ENCODE peak calls at places on chromosomes 1 and 21, in six cellular contexts. Z, N, I, R, P and D are unnamed samples.

GRCh38 chr1:45863117-45863670 is 59.8 kb downstream of the MAST2 start:
- DNase-seq in Z (no peak), I (no peak), P (no peak), R (no peak), N (no peak), D (peak; percentile 37)

GRCh38 chr21:42581676-42582371 is 68.2 kb downstream of the SLC37A1 start:
- DNase-seq in R (no peak), N (no peak), P (no peak), Z (no peak), I (no peak), D (no peak)

GRCh38 chr21:14223365-14223764 is 7.4 kb downstream of the RBM11 start:
- DNase-seq in R (no peak), Z (no peak), N (no peak), P (no peak), I (no peak), D (no peak)

GRCh38 chr1:84117868-84118267 is 26.2 kb upstream of the PRKACB start:
- DNase-seq in P (no peak), I (no peak), Z (no peak), N (peak; percentile 78), R (peak; percentile 54), D (peak; percentile 35)

GRCh38 chr1:13702425-13703127 is 2.6 kb downstream of the PRDM2 start:
- DNase-seq in P (no peak), N (no peak), I (no peak), Z (no peak), R (no peak), D (no peak)

GRCh38 chr1:165224504-165224903 is 132.0 kb downstream of the LMX1A start:
- DNase-seq in Z (no peak), N (no peak), I (no peak), P (no peak), R (no peak), D (no peak)

GRCh38 chr1:198933506-198933905 is 294.7 kb downstream of the PTPRC start:
- DNase-seq in Z (no peak), P (no peak), R (no peak), N (no peak), I (no peak), D (no peak)

GRCh38 chr1:219266524-219266923 is 92.8 kb downstream of the LYPLAL1 start:
- DNase-seq in N (peak; percentile 48), Z (no peak), P (no peak), I (no peak), R (no peak), D (peak; percentile 44)

GRCh38 chr1:29753771-29754607 is 517.7 kb downstream of the PTPRU start:
- DNase-seq in R (no peak), P (peak; percentile 14), I (peak; percentile 24), N (no peak), Z (no peak), D (no peak)

GRCh38 chr1:2989976-2990375 is 31.3 kb upstream of the ACTRT2 start:
- DNase-seq in Z (no peak), P (no peak), N (no peak), I (no peak), R (no peak), D (no peak)

GRCh38 chr1:115190766-115191165 is 101.5 kb upstream of the TSPAN2 start:
- DNase-seq in N (peak; percentile 58), Z (no peak), I (no peak), P (no peak), R (no peak), D (no peak)

GRCh38 chr1:66553846-66554245 is 19.9 kb downstream of the SGIP1 start:
- DNase-seq in R (no peak), Z (no peak), N (peak; percentile 81), P (no peak), I (no peak), D (peak; percentile 90)

GRCh38 chr1:243244420-243244819 is 10.7 kb downstream of the CEP170 start:
- DNase-seq in I (no peak), Z (no peak), P (no peak), R (no peak), N (no peak), D (no peak)

GRCh38 chr1:157117527-157118057 is 18.0 kb upstream of the ETV3L start:
- DNase-seq in R (no peak), P (peak; percentile 38), N (no peak), Z (no peak), I (peak; percentile 52), D (no peak)

GRCh38 chr1:46798820-46799219 is at the start of gene CYP4B1:
- DNase-seq in I (no peak), Z (no peak), P (no peak), N (no peak), R (no peak), D (no peak)

GRCh38 chr1:53390261-53390660 is 62.4 kb upstream of the LRP8 start:
- DNase-seq in N (no peak), Z (no peak), P (no peak), R (no peak), I (no peak), D (no peak)
- H3K4me2 ChIP-seq in N (no peak overlapping the region), Z (no peak overlapping the region), P (no peak overlapping the region), R (no peak overlapping the region), I (no peak overlapping the region), D (no peak overlapping the region)

GRCh38 chr1:205435904-205436573 is 14.2 kb upstream of the LEMD1 start:
- DNase-seq in I (no peak), R (no peak), P (no peak), Z (no peak), N (no peak), D (peak; percentile 12)
- H3K14ac ChIP-seq in I (no peak overlapping the region), R (no peak overlapping the region), P (no peak overlapping the region), Z (no peak overlapping the region), N (no peak overlapping the region), D (no peak overlapping the region)

GRCh38 chr1:206575894-206576737 is 36.1 kb downstream of the EIF2D start:
- DNase-seq in I (no peak), P (no peak), R (no peak), Z (no peak), N (no peak), D (no peak)
- H3K4me2 ChIP-seq in I (no peak overlapping the region), P (no peak overlapping the region), R (no peak overlapping the region), Z (no peak overlapping the region), N (no peak overlapping the region), D (no peak overlapping the region)

GRCh38 chr1:235275223-235275622 is 52.8 kb downstream of the ARID4B start:
- DNase-seq in N (no peak), Z (no peak), R (no peak), P (no peak), I (no peak), D (no peak)

GRCh38 chr1:235272851-235273250 is 55.1 kb downstream of the ARID4B start:
- DNase-seq in R (no peak), N (no peak), Z (no peak), P (no peak), I (no peak), D (no peak)

GRCh38 chr1:235278233-235278914 is 49.6 kb downstream of the ARID4B start:
- DNase-seq in P (no peak), R (no peak), Z (no peak), I (no peak), N (no peak), D (no peak)

GRCh38 chr1:235277709-235278108 is 50.3 kb downstream of the ARID4B start:
- DNase-seq in P (no peak), I (no peak), Z (no peak), N (peak; percentile 4), R (no peak), D (no peak)

DNA sequence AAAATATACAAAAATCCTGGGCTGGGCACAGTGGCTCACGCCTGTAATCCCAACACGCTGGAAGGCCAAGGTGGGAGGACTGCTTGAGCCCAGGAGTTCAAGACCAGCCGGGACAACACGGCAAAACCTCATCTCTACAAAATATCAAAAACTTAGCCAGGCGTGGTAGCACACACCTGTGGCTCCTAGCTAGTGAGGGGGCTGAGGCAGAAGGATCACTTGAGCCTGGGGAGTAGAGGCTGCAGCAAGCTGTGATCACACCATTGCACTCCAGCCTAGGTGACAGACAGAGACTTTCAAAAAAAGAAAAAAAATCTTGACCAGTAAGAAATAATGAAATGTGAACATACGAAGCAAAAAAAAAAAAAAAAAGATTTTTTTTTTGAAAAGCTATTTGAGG is 52.1 kb downstream of the ARID4B start:
- DNase-seq in N (no peak), I (no peak), Z (no peak), P (no peak), R (no peak), D (no peak)
- H3K14ac ChIP-seq in N (no peak overlapping the region), I (no peak overlapping the region), Z (no peak overlapping the region), P (no peak overlapping the region), R (no peak overlapping the region), D (no peak overlapping the region)

GRCh38 chr1:18805116-18805515 is 54.3 kb downstream of the TAS1R2 start:
- DNase-seq in Z (no peak), P (no peak), I (no peak), N (no peak), R (no peak), D (no peak)

GRCh38 chr1:18805925-18806849 is 53.3 kb downstream of the TAS1R2 start:
- DNase-seq in I (no peak), R (no peak), Z (no peak), P (no peak), N (no peak), D (no peak)

GRCh38 chr1:18808561-18808960 is 50.9 kb downstream of the TAS1R2 start:
- DNase-seq in R (no peak), N (no peak), I (no peak), Z (no peak), P (no peak), D (no peak)

GRCh38 chr1:18809953-18810899 is 49.2 kb downstream of the TAS1R2 start:
- DNase-seq in N (no peak), P (no peak), Z (no peak), I (no peak), R (no peak), D (no peak)

GRCh38 chr1:18807334-18808063 is 52.0 kb downstream of the TAS1R2 start:
- DNase-seq in I (no peak), R (no peak), P (no peak), Z (no peak), N (no peak), D (no peak)
- H3K4me2 ChIP-seq in I (no peak overlapping the region), R (no peak overlapping the region), P (no peak overlapping the region), Z (no peak overlapping the region), N (no peak overlapping the region), D (no peak overlapping the region)

GRCh38 chr1:8690253-8690525 is 127.3 kb downstream of the RERE start:
- DNase-seq in P (no peak), R (no peak), N (no peak), I (no peak), Z (no peak), D (no peak)
- H3K14ac ChIP-seq in P (no peak overlapping the region), R (no peak overlapping the region), N (no peak overlapping the region), I (no peak overlapping the region), Z (no peak overlapping the region), D (no peak overlapping the region)

GRCh38 chr1:64296459-64296858 is 93.0 kb downstream of the UBE2U start:
- DNase-seq in P (no peak), N (no peak), I (no peak), Z (no peak), R (no peak), D (no peak)

GRCh38 chr1:64295136-64295535 is 91.7 kb downstream of the UBE2U start:
- DNase-seq in P (no peak), I (no peak), R (no peak), N (no peak), Z (no peak), D (no peak)

GRCh38 chr1:64293820-64294219 is 90.4 kb downstream of the UBE2U start:
- DNase-seq in N (no peak), R (no peak), P (no peak), Z (no peak), I (no peak), D (no peak)

GRCh38 chr1:64292399-64292798 is 89.0 kb downstream of the UBE2U start:
- DNase-seq in N (no peak), P (no peak), R (no peak), I (no peak), Z (no peak), D (no peak)

GRCh38 chr1:64295566-64295965 is 92.1 kb downstream of the UBE2U start:
- DNase-seq in Z (no peak), I (no peak), N (peak; percentile 12), P (no peak), R (no peak), D (no peak)
- H3K4me2 ChIP-seq in Z (no peak overlapping the region), I (no peak overlapping the region), N (no peak overlapping the region), P (no peak overlapping the region), R (no peak overlapping the region), D (no peak overlapping the region)